ENCODE peak calls at places on chromosomes 16 and 17, in six cellular contexts. H, A, G, D, R and J are unnamed samples.
A peak's percentile ranks its signal among the peaks of the same experiment; 100 is the strongest.

GRCh38 chr17:48055531-48056245 is 7.5 kb downstream of the NFE2L1 start:
- DNase-seq in H (no peak), A (no peak), G (peak; percentile 90), D (peak; percentile 38), R (no peak), J (no peak)

GRCh38 chr17:70599198-70599597 is 429.9 kb downstream of the KCNJ2 start:
- DNase-seq in H (no peak), A (no peak), G (no peak), D (no peak), R (no peak), J (no peak)

GRCh38 chr16:76518791-76519190 is 241.6 kb downstream of the CNTNAP4 start:
- DNase-seq in H (no peak), A (no peak), G (no peak), D (no peak), R (no peak), J (no peak)

GRCh38 chr17:61201211-61201610 is 198.4 kb upstream of the TBX2 start:
- DNase-seq in H (no peak), A (peak; percentile 60), G (peak; percentile 69), D (no peak), R (no peak), J (peak; percentile 91)

GRCh38 chr16:21953541-21953902 is 361 bp downstream of the UQCRC2 start:
- DNase-seq in H (no peak), A (no peak), G (no peak), D (no peak), R (no peak), J (no peak)

GRCh38 chr17:1241904-1242303 is 28.3 kb upstream of the BHLHA9 start:
- DNase-seq in H (no peak), A (no peak), G (peak; percentile 33), D (peak; percentile 11), R (no peak), J (no peak)

GRCh38 chr16:80065565-80065964 is 465.0 kb upstream of the MAF start:
- DNase-seq in H (no peak), A (no peak), G (no peak), D (no peak), R (no peak), J (peak; percentile 15)

GRCh38 chr17:57357392-57357784 is 101.1 kb downstream of the MSI2 start:
- DNase-seq in H (peak; percentile 93), A (no peak), G (no peak), D (no peak), R (no peak), J (no peak)

GRCh38 chr16:2350500-2350899 is 10.0 kb upstream of the ABCA3 start:
- DNase-seq in H (no peak), A (no peak), G (no peak), D (no peak), R (no peak), J (no peak)

GRCh38 chr16:68985855-68986254 is 119.6 kb upstream of the HAS3 start:
- DNase-seq in H (no peak), A (no peak), G (peak; percentile 48), D (no peak), R (no peak), J (no peak)

GRCh38 chr16:20944861-20945390 is 44.4 kb downstream of the LYRM1 start:
- DNase-seq in H (no peak), A (peak; percentile 10), G (peak; percentile 52), D (peak; percentile 13), R (no peak), J (no peak)

GRCh38 chr17:56786989-56787482 is 46.7 kb downstream of the C17orf67 start:
- DNase-seq in H (no peak), A (peak; percentile 65), G (peak; percentile 84), D (no peak), R (no peak), J (peak; percentile 90)

GRCh38 chr17:15483416-15483815 is 16.0 kb upstream of the CDRT4 start:
- DNase-seq in H (no peak), A (no peak), G (peak; percentile 47), D (no peak), R (no peak), J (no peak)

GRCh38 chr16:89007371-89008249 is 30.6 kb upstream of the CBFA2T3 start:
- DNase-seq in H (no peak), A (no peak), G (no peak), D (no peak), R (no peak), J (no peak)

GRCh38 chr17:66956941-66957340 is 7.6 kb upstream of the CACNG4 start:
- DNase-seq in H (no peak), A (no peak), G (no peak), D (no peak), R (no peak), J (no peak)

GRCh38 chr17:29107933-29108805 is 65.2 kb downstream of the PIPOX start:
- DNase-seq in H (peak; percentile 69), A (no peak), G (no peak), D (peak; percentile 68), R (no peak), J (peak; percentile 85)

GRCh38 chr16:57480127-57480753 is 6.1 kb downstream of the DOK4 start:
- DNase-seq in H (peak; percentile 60), A (no peak), G (peak; percentile 88), D (peak; percentile 73), R (no peak), J (peak; percentile 43)

GRCh38 chr17:67221062-67221998 is 23.7 kb downstream of the HELZ start:
- DNase-seq in H (no peak), A (no peak), G (peak; percentile 67), D (peak; percentile 65), R (peak; percentile 28), J (peak; percentile 46)

GRCh38 chr17:57114085-57114673 is 29.1 kb downstream of the AKAP1 start:
- DNase-seq in H (no peak), A (peak; percentile 35), G (peak; percentile 38), D (peak; percentile 69), R (peak; percentile 37), J (no peak)

GRCh38 chr16:59510008-59510424 is 775.9 kb upstream of the GOT2 start:
- DNase-seq in H (no peak), A (no peak), G (no peak), D (no peak), R (no peak), J (no peak)

GRCh38 chr17:8311131-8311790 is 1.2 kb downstream of the ARHGEF15 start:
- DNase-seq in H (peak; percentile 65), A (no peak), G (no peak), D (no peak), R (no peak), J (no peak)

GRCh38 chr16:68901910-68902309 is 58.6 kb downstream of the TANGO6 start:
- DNase-seq in H (no peak), A (no peak), G (peak; percentile 41), D (no peak), R (no peak), J (no peak)

GRCh38 chr16:50531359-50531758 is 16.8 kb upstream of the NKD1 start:
- DNase-seq in H (no peak), A (no peak), G (no peak), D (no peak), R (no peak), J (no peak)

GRCh38 chr16:89921699-89922476 is 1.3 kb upstream of the TUBB3 start:
- DNase-seq in H (peak; percentile 95), A (no peak), G (peak; percentile 96), D (peak; percentile 96), R (no peak), J (peak; percentile 74)

GRCh38 chr16:53545433-53545832 is 42.4 kb upstream of the AKTIP start:
- DNase-seq in H (no peak), A (no peak), G (no peak), D (no peak), R (peak; percentile 82), J (peak; percentile 58)

GRCh38 chr17:42111265-42111636 is 1.3 kb downstream of the DHX58 start:
- DNase-seq in H (no peak), A (no peak), G (no peak), D (no peak), R (no peak), J (no peak)

GRCh38 chr17:42110301-42111264 is 1.9 kb downstream of the DHX58 start:
- DNase-seq in H (no peak), A (no peak), G (no peak), D (no peak), R (peak; percentile 17), J (no peak)

GRCh38 chr17:42107124-42107523 is 5.4 kb downstream of the DHX58 start:
- DNase-seq in H (no peak), A (no peak), G (no peak), D (no peak), R (no peak), J (no peak)

GRCh38 chr17:42107597-42108576 is 4.6 kb downstream of the DHX58 start:
- DNase-seq in H (peak; percentile 73), A (no peak), G (peak; percentile 60), D (peak; percentile 99), R (peak; percentile 88), J (peak; percentile 89)

DNA sequence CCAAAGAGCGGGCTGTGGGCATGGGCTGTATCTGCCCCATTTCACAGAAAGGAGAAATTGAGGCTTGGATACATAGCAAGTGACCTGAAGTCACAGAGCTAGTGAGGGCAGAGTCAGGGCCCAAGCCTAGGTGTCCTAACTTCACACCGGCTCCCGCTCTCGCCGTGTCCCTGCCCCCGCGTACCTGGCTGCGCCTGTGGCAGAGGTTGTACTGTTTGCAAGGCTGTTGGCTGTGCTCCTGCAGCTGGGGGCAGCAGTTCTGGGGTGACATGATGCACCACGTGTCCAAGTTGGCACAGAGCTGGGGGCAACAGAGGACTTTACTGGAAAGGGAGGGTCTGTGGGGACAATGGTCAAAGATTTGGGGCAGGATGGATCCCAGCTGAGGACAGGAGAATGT is 3.4 kb downstream of the DHX58 start:
- DNase-seq in H (no peak), A (no peak), G (no peak), D (no peak), R (no peak), J (no peak)
- H3K36me3 ChIP-seq in H (peaks cover 24% of the 10 kb centered on the region), A (no peaks in the 10 kb centered on the region), G (no peaks in the 10 kb centered on the region), D (no peaks in the 10 kb centered on the region), R (peaks cover 31% of the 10 kb centered on the region), J (peaks cover 7% of the 10 kb centered on the region)

GRCh38 chr16:67235816-67236547 is 9.1 kb downstream of the TMEM208 start:
- DNase-seq in H (peak; percentile 18), A (no peak), G (no peak), D (no peak), R (peak; percentile 13), J (no peak)
- H3K36me3 ChIP-seq in H (peaks cover 85% of the 10 kb centered on the region), A (no peaks in the 10 kb centered on the region), G (peaks cover 12% of the 10 kb centered on the region), D (peaks cover 17% of the 10 kb centered on the region), R (peaks cover 72% of the 10 kb centered on the region), J (peaks cover 43% of the 10 kb centered on the region)

DNA sequence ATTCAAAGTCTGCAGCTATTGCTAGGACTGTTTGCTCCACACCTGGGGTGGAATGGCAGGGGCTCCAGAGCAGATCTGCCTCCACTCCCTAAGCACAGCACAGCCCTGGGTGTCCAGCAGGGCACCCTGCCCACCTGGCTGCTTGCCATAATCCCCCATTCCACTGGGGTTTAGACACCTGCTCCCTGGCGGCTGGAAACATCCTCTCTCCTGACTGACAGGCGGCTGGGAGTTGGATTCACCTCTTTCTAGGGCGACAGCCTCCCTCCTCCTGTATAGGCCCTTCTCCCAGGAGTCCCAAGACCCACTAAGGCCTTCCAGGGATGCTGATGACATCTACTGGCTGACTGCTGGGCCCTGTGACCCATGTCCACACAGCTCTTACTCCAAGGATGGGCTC is 18.0 kb downstream of the HDAC5 start:
- DNase-seq in H (no peak), A (no peak), G (no peak), D (peak; percentile 66), R (no peak), J (no peak)
- H3K36me3 ChIP-seq in H (no peaks in the 10 kb centered on the region), A (no peaks in the 10 kb centered on the region), G (no peaks in the 10 kb centered on the region), D (no peaks in the 10 kb centered on the region), R (peaks cover 20% of the 10 kb centered on the region), J (peaks cover 9% of the 10 kb centered on the region)

DNA sequence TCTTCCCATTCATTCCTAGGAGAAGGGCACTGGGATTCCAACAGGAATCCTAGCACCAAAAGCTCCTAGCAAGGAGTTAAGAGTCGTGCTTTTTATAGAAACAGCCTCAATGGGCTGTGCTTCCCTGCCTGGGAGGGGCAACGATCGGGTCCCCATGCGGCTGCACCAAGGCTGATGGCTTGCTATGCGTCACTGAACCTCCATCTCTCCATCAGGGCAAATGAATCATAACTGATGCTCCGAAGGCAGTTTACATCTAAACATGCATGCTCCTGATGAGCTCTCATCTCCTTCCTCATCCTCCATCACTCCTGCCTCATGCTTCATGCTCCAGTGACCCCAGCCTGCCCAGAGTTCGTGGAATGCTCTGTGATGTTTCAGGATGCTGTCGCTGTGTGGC is 270.5 kb downstream of the FOXL1 start:
- DNase-seq in H (no peak), A (no peak), G (no peak), D (no peak), R (no peak), J (no peak)
- H3K36me3 ChIP-seq in H (no peaks in the 10 kb centered on the region), A (no peaks in the 10 kb centered on the region), G (no peaks in the 10 kb centered on the region), D (no peaks in the 10 kb centered on the region), R (no peaks in the 10 kb centered on the region), J (no peaks in the 10 kb centered on the region)